ENCODE peak calls at places on chromosomes 12 and 14, in six cellular contexts. L, W, X, U, O and Z are unnamed samples.

GRCh38 chr12:106709068-106709511 is 65.4 kb upstream of the RIC8B start:
- DNase-seq in L (no peak), W (no peak), X (no peak), U (no peak), O (no peak), Z (no peak)

GRCh38 chr12:40248034-40248433 is 23.2 kb downstream of the LRRK2 start:
- DNase-seq in L (no peak), W (no peak), X (no peak), U (no peak), O (no peak), Z (no peak)

GRCh38 chr12:88736031-88736430 is 155.8 kb upstream of the KITLG start:
- DNase-seq in L (no peak), W (no peak), X (no peak), U (no peak), O (no peak), Z (no peak)

GRCh38 chr14:23119362-23120327 is 590 bp upstream of the CEBPE start:
- DNase-seq in L (peak), W (peak), X (no peak), U (no peak), O (no peak), Z (peak)

GRCh38 chr14:103890052-103890371 is 38.2 kb upstream of the TDRD9 start:
- DNase-seq in L (no peak), W (no peak), X (no peak), U (no peak), O (no peak), Z (no peak)

GRCh38 chr14:77039285-77040058 is 11.0 kb upstream of the IRF2BPL start:
- DNase-seq in L (no peak), W (no peak), X (no peak), U (no peak), O (no peak), Z (no peak)

GRCh38 chr12:85559534-85559933 is 276.7 kb downstream of the RASSF9 start:
- DNase-seq in L (no peak), W (no peak), X (no peak), U (no peak), O (no peak), Z (no peak)

GRCh38 chr14:74593241-74593985 is 18.6 kb downstream of the LTBP2 start:
- DNase-seq in L (no peak), W (no peak), X (no peak), U (no peak), O (no peak), Z (no peak)

GRCh38 chr14:85050180-85050579 is 479.8 kb upstream of the FLRT2 start:
- DNase-seq in L (no peak), W (no peak), X (no peak), U (no peak), O (no peak), Z (no peak)

GRCh38 chr14:58272589-58273372 is 25.6 kb upstream of the ARID4A start:
- DNase-seq in L (peak), W (no peak), X (no peak), U (no peak), O (no peak), Z (no peak)

GRCh38 chr12:103840399-103840880 is 594 bp downstream of the NT5DC3 start:
- DNase-seq in L (no peak), W (no peak), X (no peak), U (peak), O (no peak), Z (no peak)

GRCh38 chr12:10389941-10390340 is at the start of gene KLRK1:
- DNase-seq in L (no peak), W (no peak), X (no peak), U (no peak), O (no peak), Z (no peak)

GRCh38 chr12:7190268-7191055 is 976 bp downstream of the PEX5 start:
- DNase-seq in L (peak), W (no peak), X (no peak), U (peak), O (peak), Z (peak)

GRCh38 chr14:57462551-57462950 is 31.1 kb downstream of the CCDC198 start:
- DNase-seq in L (no peak), W (no peak), X (no peak), U (no peak), O (no peak), Z (no peak)

GRCh38 chr14:31926123-31926522 is 151.0 kb upstream of the ARHGAP5 start:
- DNase-seq in L (peak), W (no peak), X (no peak), U (no peak), O (peak), Z (no peak)

GRCh38 chr12:20269352-20270067 is 98.8 kb upstream of the PDE3A start:
- DNase-seq in L (no peak), W (no peak), X (no peak), U (no peak), O (no peak), Z (no peak)

GRCh38 chr12:14885718-14886201 is at the start of gene MGP:
- DNase-seq in L (no peak), W (no peak), X (peak), U (no peak), O (no peak), Z (no peak)

GRCh38 chr12:88375301-88375959 is 204.8 kb downstream of the KITLG start:
- DNase-seq in L (no peak), W (no peak), X (no peak), U (no peak), O (no peak), Z (no peak)

GRCh38 chr12:50572760-50573159 is 68.0 kb downstream of the DIP2B start:
- DNase-seq in L (no peak), W (no peak), X (no peak), U (no peak), O (no peak), Z (no peak)

GRCh38 chr12:75954076-75954475 is 77.5 kb downstream of the PHLDA1 start:
- DNase-seq in L (no peak), W (no peak), X (no peak), U (no peak), O (no peak), Z (no peak)

GRCh38 chr12:114902665-114903393 is 218.9 kb upstream of the TBX3 start:
- DNase-seq in L (no peak), W (no peak), X (no peak), U (no peak), O (no peak), Z (no peak)